ENCODE peak calls at places on chromosomes 11 and 22, in four cellular contexts. T is SK-N-SH, B is K562, D is H1. L is an unnamed sample.

GRCh38 chr11:124739479-124740276 is at the start of gene NRGN:
- DNase-seq in T (peak; percentile 98), B (peak; percentile 97), D (peak; percentile 76), L (peak; percentile 97)

GRCh38 chr11:14380947-14381555 is 22.1 kb upstream of the RRAS2 start:
- DNase-seq in T (peak; percentile 92), B (no peak), D (no peak), L (peak; percentile 69)

GRCh38 chr11:128323381-128323780 is 264.0 kb downstream of the ETS1 start:
- DNase-seq in T (no peak), B (no peak), D (no peak), L (no peak)

GRCh38 chr11:110621826-110622225 is 90.4 kb downstream of the ARHGAP20 start:
- DNase-seq in T (no peak), B (no peak), D (no peak), L (no peak)

GRCh38 chr22:17269224-17269606 is 50.0 kb upstream of the ADA2 start:
- DNase-seq in T (no peak), B (no peak), D (no peak), L (no peak)

GRCh38 chr11:96162816-96163499 is 180.0 kb downstream of the MAML2 start:
- DNase-seq in T (no peak), B (no peak), D (no peak), L (no peak)

GRCh38 chr11:7858001-7858400 is 61.3 kb upstream of the OR5P2 start:
- DNase-seq in T (no peak), B (no peak), D (no peak), L (no peak)

GRCh38 chr11:121328967-121329653 is 36.5 kb downstream of the SC5D start:
- DNase-seq in T (no peak), B (no peak), D (no peak), L (no peak)

GRCh38 chr11:108512706-108513105 is 14.5 kb upstream of the POGLUT3 start:
- DNase-seq in T (no peak), B (no peak), D (no peak), L (no peak)

GRCh38 chr11:100966366-100966765 is 163.2 kb downstream of the PGR start:
- DNase-seq in T (no peak), B (no peak), D (no peak), L (no peak)

GRCh38 chr11:63663809-63664208 is 7.4 kb downstream of the ATL3 start:
- DNase-seq in T (no peak), B (no peak), D (no peak), L (no peak)

GRCh38 chr11:73387594-73388021 is 11.4 kb downstream of the RELT start:
- DNase-seq in T (no peak), B (no peak), D (no peak), L (no peak)

GRCh38 chr22:26986884-26987283 is 329.5 kb downstream of the MIAT start:
- DNase-seq in T (no peak), B (no peak), D (no peak), L (no peak)

GRCh38 chr11:88280673-88281316 is 56.7 kb downstream of the CTSC start:
- DNase-seq in T (no peak), B (no peak), D (no peak), L (no peak)

GRCh38 chr22:24427500-24428164 is at the start of gene ADORA2A:
- DNase-seq in T (peak; percentile 39), B (no peak), D (no peak), L (no peak)

GRCh38 chr22:46061431-46062231 is 84.7 kb upstream of the WNT7B start:
- DNase-seq in T (peak; percentile 45), B (no peak), D (no peak), L (peak; percentile 74)

GRCh38 chr11:70610561-70610960 is 212.2 kb downstream of the CTTN start:
- DNase-seq in T (peak; percentile 90), B (no peak), D (no peak), L (no peak)
- TF ChIP-seq TEAD4 in T (no peak), B (no peak), D (no peak), L (no peak)

GRCh38 chr11:27485930-27486773 is 13.6 kb upstream of the LGR4 start:
- DNase-seq in T (peak; percentile 40), B (peak; percentile 45), D (no peak), L (no peak)
- TF ChIP-seq MAX in T (no peak), B (no peak), D (no peak), L (no peak)

GRCh38 chr11:11697796-11698195 is 76.0 kb upstream of the GALNT18 start:
- DNase-seq in T (no peak), B (no peak), D (no peak), L (no peak)

GRCh38 chr11:11706022-11706421 is 84.2 kb upstream of the GALNT18 start:
- DNase-seq in T (no peak), B (no peak), D (no peak), L (no peak)

GRCh38 chr11:11703885-11704284 is 82.1 kb upstream of the GALNT18 start:
- DNase-seq in T (no peak), B (no peak), D (no peak), L (no peak)

GRCh38 chr11:11701070-11701469 is 79.3 kb upstream of the GALNT18 start:
- DNase-seq in T (no peak), B (no peak), D (no peak), L (no peak)
- TF ChIP-seq TEAD4 in T (no peak), B (no peak), D (no peak), L (no peak)

GRCh38 chr11:57638811-57639320 is 10.8 kb downstream of the YPEL4 start:
- DNase-seq in T (peak; percentile 56), B (no peak), D (no peak), L (peak; percentile 44)

GRCh38 chr11:57637626-57638004 is 12.1 kb downstream of the YPEL4 start:
- DNase-seq in T (peak; percentile 62), B (no peak), D (no peak), L (peak; percentile 81)

GRCh38 chr11:57640068-57640800 is 9.5 kb downstream of the YPEL4 start:
- DNase-seq in T (no peak), B (no peak), D (no peak), L (no peak)

GRCh38 chr11:57639321-57640067 is 10.2 kb downstream of the YPEL4 start:
- DNase-seq in T (peak; percentile 66), B (no peak), D (peak; percentile 99), L (peak; percentile 97)

DNA sequence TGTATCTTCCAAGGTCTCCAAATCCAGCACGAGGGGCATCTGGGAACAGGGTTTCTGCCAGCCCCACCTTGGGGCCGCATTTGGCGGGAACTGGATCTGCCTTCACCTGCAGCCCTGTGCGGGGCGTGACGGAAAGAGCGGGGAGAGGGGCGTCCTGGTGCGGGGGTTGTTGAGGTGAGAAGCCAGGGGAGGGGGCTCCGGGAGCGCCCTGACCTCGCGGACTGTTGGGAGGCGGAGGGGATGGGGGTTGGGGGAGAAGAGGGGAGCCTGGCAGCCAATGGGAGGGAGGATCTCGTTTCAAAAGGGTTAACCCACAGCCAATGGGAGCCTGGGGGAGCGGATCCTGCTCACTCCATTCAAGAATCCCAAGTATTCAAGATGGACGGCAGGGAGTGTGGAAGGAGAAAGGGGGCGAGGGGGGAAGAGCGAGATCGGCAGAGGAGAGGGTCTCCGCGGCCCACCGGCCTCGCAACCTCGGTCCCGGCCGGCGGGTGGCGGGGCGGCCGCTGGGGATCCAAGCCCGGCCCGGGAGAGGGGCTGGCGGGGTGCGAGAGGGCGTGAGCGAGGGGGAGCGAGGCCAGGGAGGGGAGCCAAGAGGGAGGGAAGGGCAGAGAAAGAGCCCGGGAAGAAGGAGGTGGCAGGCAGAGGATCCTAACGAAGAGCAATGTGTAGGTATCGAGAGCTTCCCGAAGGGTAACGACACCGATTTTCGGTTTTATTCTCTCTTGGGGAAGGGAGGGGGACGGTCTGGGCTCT is 11.5 kb downstream of the YPEL4 start:
- DNase-seq in T (peak; percentile 98), B (no peak), D (peak; percentile 89), L (peak; percentile 94)
- TF ChIP-seq MAX in T (no peak), B (no peak), D (peak; percentile 94), L (peak; percentile 91)

DNA sequence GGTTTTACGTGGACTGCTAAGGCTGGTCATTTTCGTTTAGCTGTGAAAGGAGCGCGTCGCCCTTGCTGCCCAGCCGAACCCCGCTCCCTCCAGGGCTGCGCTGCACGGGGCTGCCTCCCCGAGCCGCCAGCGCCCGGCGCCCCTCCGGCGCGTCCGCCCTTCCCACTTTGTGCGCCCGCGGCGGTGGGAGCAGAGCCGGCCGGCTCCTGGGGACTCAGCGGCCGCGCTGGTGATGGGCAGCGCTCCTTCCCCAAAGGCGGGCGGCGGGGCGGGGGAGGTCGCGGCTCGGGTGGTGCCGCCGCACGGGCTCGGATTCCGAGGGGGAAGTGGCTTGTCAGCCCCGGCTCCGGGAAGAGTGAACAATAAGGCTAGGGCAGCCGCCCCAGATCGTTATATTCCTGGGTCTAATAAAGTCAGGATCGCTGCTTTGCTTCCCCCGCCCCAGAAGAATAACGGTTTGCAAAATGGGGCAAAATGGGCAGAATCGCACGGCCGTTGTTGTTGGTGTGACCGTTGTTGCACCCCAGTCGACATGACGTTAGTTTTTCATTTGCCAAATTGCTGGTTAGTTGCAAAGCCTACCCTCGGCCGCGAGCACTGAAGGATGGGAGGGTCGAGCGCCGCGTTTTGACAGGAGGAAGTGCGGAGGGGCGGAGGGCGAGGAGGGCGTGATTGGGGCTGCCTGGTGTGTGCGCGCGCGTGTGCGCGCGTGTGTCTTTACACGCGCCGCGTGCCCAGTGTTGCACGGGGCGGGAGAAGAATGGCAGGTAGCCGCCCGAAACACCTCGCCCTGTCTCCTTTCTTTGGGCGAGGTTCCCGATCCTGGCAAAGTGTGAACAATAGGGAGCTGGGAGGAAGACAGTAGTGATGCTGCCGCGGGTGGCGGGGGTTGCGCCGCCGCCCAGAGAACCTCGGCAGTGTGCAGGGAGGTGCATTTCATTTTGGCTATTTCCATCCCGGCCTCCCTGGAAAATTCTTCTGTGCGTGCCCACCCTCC is 829 bp downstream of the NCAM1 start:
- DNase-seq in T (peak; percentile 73), B (no peak), D (no peak), L (peak; percentile 31)
- TF ChIP-seq TEAD4 in T (no peak), B (no peak), D (no peak), L (no peak)

DNA sequence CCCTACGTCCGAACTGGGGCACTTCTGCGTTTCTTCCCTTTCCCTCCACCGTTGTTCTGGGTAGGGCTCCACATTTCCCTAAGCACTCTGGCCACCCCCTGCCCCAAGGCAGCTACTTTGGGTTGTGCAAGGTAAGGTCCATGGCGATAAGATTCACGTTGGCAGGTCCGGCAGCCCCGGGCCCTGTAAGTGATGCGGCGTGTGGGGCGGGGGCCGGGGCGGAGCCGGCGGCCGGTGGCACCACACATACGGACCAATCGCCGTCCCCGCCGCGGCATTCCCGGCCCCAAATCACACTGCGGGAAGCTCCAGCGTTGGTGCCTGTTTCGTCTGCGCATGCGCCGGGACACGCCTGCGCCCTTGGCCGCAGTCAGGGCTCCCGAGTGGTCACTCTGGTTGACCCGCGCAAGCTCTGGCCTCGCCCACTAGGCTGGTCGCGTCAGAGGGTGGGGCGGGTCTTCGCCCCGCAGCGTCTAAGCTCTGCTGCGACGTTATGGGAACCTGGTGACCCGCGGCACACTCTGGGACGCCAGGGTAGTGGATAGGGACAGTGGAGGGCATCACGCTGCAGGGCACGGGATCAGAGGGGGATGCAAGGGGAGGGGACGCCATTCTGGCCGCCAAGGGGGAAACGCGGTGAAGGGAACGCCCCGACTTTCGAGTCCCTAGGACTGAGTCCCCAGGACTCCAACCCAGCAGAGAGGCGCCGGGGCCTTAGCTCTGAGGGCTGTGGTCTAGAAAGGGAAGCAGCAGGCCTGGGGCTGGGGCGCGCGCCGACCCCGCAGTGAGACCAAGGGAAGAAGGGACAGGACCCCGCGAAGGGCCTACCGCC is 1.6 kb downstream of the FADS1 start:
- DNase-seq in T (peak; percentile 95), B (peak; percentile 93), D (peak; percentile 97), L (peak; percentile 96)
- TF ChIP-seq MAX in T (no peak), B (peak; percentile 43), D (no peak), L (peak; percentile 78)

L was measured in WTC11.